ENCODE peak calls at places on chromosomes 5 and 9, in eight cellular contexts. H is epithelial cell of esophagus, K is MCF 10A, X is B cell, A is GM12865, R is endothelial cell, Y is neural progenitor cell, D is Calu3. Q is an unnamed sample.

GRCh38 chr5:36870399-36871040 is 6.0 kb upstream of the NIPBL start:
- DNase-seq in D (no peak), K (peak), Y (peak), H (peak), A (peak), R (no peak), X (peak), Q (peak)

GRCh38 chr9:121476156-121476555 is 23.5 kb downstream of the GGTA1 start:
- DNase-seq in D (no peak), K (no peak), X (no peak), A (no peak), H (no peak), R (no peak), Y (no peak), Q (no peak)

GRCh38 chr5:35810561-35810960 is 46.1 kb upstream of the IL7R start:
- DNase-seq in K (no peak), X (no peak), A (no peak), H (no peak), R (no peak), D (no peak), Y (no peak), Q (no peak)

GRCh38 chr9:127970401-127971313 is 10.1 kb downstream of the EEIG1 start:
- DNase-seq in D (no peak), A (peak), H (peak), Y (peak), K (no peak), R (no peak), X (peak), Q (peak)

GRCh38 chr5:170355601-170356098 is 33.5 kb downstream of the KCNMB1 start:
- DNase-seq in R (no peak), X (no peak), A (no peak), K (no peak), D (no peak), H (no peak), Y (no peak), Q (no peak)

GRCh38 chr5:159899067-159900049 is 16.9 kb upstream of the ADRA1B start:
- DNase-seq in D (no peak), K (peak), Y (no peak), H (no peak), R (no peak), X (no peak), A (no peak), Q (no peak)

GRCh38 chr5:160262665-160263064 is 33.4 kb downstream of the FABP6 start:
- DNase-seq in K (no peak), Y (peak), D (no peak), A (peak), X (no peak), H (no peak), R (peak), Q (no peak)

GRCh38 chr5:169162407-169162806 is 138.5 kb downstream of the SLIT3 start:
- DNase-seq in H (no peak), X (no peak), D (no peak), Y (no peak), R (no peak), A (no peak), K (peak), Q (no peak)

GRCh38 chr5:157265714-157266285 is at the start of gene CYFIP2:
- DNase-seq in A (peak), K (peak), R (peak), Y (peak), H (peak), X (peak), D (peak), Q (peak)

GRCh38 chr5:67166460-67166871 is 30.1 kb downstream of the CD180 start:
- DNase-seq in H (peak), A (peak), D (peak), K (no peak), Y (no peak), X (peak), R (no peak), Q (peak)

GRCh38 chr5:122400961-122401360 is 88.9 kb downstream of the SNCAIP start:
- DNase-seq in H (no peak), R (no peak), K (no peak), Y (peak), X (no peak), A (no peak), D (no peak), Q (no peak)

GRCh38 chr9:126675147-126675467 is 61.4 kb downstream of the LMX1B start:
- DNase-seq in X (no peak), R (no peak), D (no peak), H (no peak), A (no peak), K (no peak), Y (peak), Q (no peak)

GRCh38 chr5:166369817-166370216 is 1921.6 kb upstream of the WWC1 start:
- DNase-seq in H (no peak), R (no peak), K (no peak), X (no peak), Y (peak), D (no peak), A (no peak), Q (no peak)

GRCh38 chr5:64526709-64527439 is 21.1 kb downstream of the RGS7BP start:
- DNase-seq in Y (no peak), R (no peak), H (no peak), X (no peak), A (no peak), D (no peak), K (no peak), Q (no peak)

DNA sequence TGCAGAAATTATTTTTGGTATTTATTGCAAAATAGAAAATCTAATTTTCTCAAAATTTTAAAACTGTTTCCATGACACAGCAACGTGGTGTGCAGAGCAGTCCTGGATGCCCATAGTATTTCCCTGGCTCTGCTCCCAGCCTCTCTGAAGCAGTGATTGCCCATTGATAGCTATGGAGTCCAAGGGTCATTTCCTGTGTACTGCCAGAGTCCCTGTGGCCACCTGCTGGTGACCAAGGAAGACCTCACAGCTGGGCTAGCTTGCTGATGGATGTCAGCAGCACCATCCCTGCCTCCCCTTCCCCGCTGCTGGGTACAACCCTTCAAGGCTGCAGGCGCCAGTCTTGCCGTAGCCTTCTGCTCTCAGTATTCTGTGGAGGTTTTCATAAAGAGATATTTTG is 184.1 kb downstream of the DIRAS2 start:
- DNase-seq in K (peak), D (peak), A (no peak), R (peak), X (no peak), H (no peak), Y (peak), Q (no peak)
- TF ChIP-seq CTCF in K (no peak), D (peak), A (no peak), R (peak), X (no peak), H (no peak), Y (peak), Q (no peak)

DNA sequence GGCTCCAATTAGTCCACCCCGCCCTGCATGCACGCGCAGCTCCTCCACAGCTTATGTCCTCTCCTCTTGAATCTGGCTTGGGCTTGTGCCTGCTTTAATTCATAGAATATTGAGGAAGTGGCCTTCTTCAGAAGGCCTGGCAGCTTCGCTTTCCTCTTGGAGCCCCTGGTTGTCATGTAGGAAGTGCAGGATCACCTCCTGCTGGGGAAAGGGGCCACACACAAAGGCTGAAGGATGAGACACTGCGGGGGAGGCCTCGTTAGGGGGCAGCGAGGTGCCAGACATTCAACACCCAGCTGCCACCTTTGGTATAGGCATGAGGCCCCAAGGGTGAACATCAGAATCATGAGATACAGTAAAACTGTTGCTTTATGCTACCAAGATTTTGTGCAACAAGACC is 2.7 kb upstream of the CNOT6 start:
- DNase-seq in H (no peak), K (no peak), Y (no peak), R (no peak), X (no peak), A (no peak), D (no peak), Q (no peak)
- TF ChIP-seq CTCF in H (no peak), K (no peak), Y (no peak), R (no peak), X (no peak), A (no peak), D (no peak), Q (peak)

GRCh38 chr5:118960557-118960956 is 27.8 kb downstream of the DTWD2 start:
- DNase-seq in K (no peak), Y (no peak), R (no peak), H (no peak), X (no peak), A (no peak), D (no peak), Q (no peak)

GRCh38 chr5:118953652-118954005 is 34.7 kb downstream of the DTWD2 start:
- DNase-seq in X (no peak), R (no peak), A (no peak), K (no peak), D (no peak), Y (no peak), H (no peak), Q (no peak)

GRCh38 chr5:118952992-118953651 is 35.2 kb downstream of the DTWD2 start:
- DNase-seq in X (no peak), K (no peak), A (no peak), H (no peak), Y (no peak), D (no peak), R (no peak), Q (no peak)

GRCh38 chr5:118956727-118957126 is 31.6 kb downstream of the DTWD2 start:
- DNase-seq in H (peak), X (no peak), Y (no peak), K (peak), R (no peak), A (peak), D (no peak), Q (no peak)
- TF ChIP-seq CTCF in H (no peak), X (no peak), Y (peak), K (peak), R (peak), A (peak), D (no peak), Q (no peak)

GRCh38 chr5:151107084-151107483 is 26.2 kb upstream of the TNIP1 start:
- DNase-seq in A (no peak), K (no peak), R (no peak), H (no peak), X (no peak), Y (no peak), D (no peak), Q (no peak)

GRCh38 chr5:151110122-151110681 is 29.4 kb upstream of the TNIP1 start:
- DNase-seq in X (no peak), Y (no peak), R (no peak), D (no peak), H (no peak), A (peak), K (no peak), Q (no peak)

GRCh38 chr5:151108566-151108965 is 27.7 kb upstream of the TNIP1 start:
- DNase-seq in H (no peak), Y (no peak), X (no peak), A (no peak), R (no peak), K (peak), D (no peak), Q (no peak)

GRCh38 chr5:151107738-151108520 is 27.1 kb upstream of the TNIP1 start:
- DNase-seq in H (peak), D (peak), A (no peak), R (no peak), K (peak), Y (no peak), X (no peak), Q (no peak)

DNA sequence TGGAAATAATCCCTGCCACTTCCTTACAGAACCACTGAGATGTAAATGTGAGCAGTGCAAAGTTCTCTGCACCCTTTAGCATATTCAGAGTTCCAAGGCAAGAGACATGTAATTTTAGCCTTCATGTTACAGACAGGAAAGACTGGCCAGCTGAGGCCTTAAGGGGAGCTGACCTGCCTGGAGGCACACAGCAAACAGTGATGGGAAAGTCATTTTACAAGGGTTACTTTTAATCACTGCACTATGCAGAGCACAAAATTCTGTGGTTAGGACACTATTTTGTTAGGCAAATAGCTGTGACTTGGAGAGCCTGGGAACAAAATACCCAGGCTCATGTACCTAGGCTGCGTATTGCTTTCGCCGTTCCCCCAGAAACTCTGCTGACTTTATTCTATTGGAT is 30.2 kb upstream of the TNIP1 start:
- DNase-seq in D (no peak), K (no peak), R (no peak), H (no peak), A (no peak), X (no peak), Y (no peak), Q (no peak)
- TF ChIP-seq CTCF in D (no peak), K (no peak), R (no peak), H (no peak), A (no peak), X (no peak), Y (no peak), Q (no peak)

DNA sequence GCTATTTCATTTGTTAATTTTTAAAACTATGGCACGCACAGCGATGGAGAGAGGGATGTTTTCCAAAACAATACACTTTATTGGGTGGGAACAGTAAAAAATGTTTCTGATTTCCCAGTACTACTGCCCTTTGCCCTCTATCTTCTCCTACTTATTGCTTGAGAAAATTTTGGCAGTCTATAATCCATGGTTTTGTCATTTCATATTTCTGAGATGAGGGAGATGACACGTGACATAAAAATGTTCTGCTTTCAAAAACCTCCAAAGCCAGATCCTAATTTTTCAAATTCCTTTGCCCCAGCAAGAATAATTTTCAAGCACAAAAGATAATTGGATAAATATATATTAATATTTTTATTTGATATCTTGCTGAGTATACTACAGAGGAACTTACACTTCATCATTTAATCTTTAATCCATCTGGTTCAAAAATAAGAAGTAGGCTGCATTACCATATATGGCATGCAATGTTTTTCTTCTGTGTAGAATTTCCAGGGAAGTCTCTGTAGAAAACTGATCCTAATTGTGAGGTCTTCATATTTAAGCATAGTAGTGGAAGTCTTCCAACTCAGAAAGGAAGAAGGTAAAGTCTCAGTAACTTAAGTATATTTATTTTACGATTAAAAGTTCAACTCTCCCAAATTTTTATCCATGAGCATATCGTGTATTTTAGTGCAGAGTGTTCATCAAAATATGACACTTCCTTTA is 1738.8 kb downstream of the EFNA5 start:
- DNase-seq in A (no peak), X (no peak), K (no peak), R (no peak), Y (no peak), D (no peak), H (no peak), Q (no peak)
- TF ChIP-seq CTCF in A (no peak), X (no peak), K (no peak), R (no peak), Y (no peak), D (no peak), H (no peak), Q (no peak)

GRCh38 chr9:4740623-4741364 is at the start of gene AK3:
- DNase-seq in R (peak), H (peak), K (peak), X (peak), D (peak), A (peak), Y (peak), Q (peak)
- TF ChIP-seq CTCF in R (no peak), H (no peak), K (no peak), X (no peak), D (no peak), A (peak), Y (peak), Q (peak)

DNA sequence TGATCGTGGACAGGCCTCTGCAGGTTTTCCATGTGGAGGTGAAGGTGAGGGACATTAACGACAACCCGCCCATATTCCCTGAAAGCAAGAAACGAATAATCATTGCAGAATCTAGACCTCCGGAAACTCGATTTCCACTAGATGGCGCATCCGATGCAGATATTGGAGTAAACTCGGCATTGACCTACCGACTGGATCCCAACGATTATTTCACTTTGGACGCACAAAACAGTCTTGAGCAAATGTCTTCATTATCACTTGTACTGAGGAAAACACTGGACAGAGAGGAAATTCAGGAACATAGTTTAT is 621 bp downstream of the PCDHA13 start:
- DNase-seq in Y (peak), K (peak), H (peak), A (no peak), R (peak), X (no peak), D (peak), Q (no peak)
- TF ChIP-seq CTCF in Y (peak), K (peak), H (no peak), A (no peak), R (peak), X (no peak), D (no peak), Q (no peak)

Q was measured in GM13976.